ENCODE peak calls at places on chromosomes 12 and 14, in four cellular contexts. One of them, this sample, is unnamed.
A peak's percentile ranks its signal among the peaks of the same experiment; 100 is the strongest.

GRCh38 chr14:74502236-74503019 is 8.9 kb downstream of the ISCA2 start:
- DNase-seq in GM23338: peak; percentile 83
- DNase-seq in prostate gland: no peak
- DNase-seq in breast epithelium: no peak
- DNase-seq in this sample: no peak

GRCh38 chr12:12890815-12891645 is at the start of gene GPRC5A:
- DNase-seq in breast epithelium: peak; percentile 90
- DNase-seq in prostate gland: peak; percentile 81
- DNase-seq in GM23338: peak; percentile 79
- DNase-seq in this sample: peak; percentile 95

GRCh38 chr12:132904718-132905328 is 17.4 kb upstream of the CHFR start:
- DNase-seq in GM23338: peak; percentile 88
- DNase-seq in breast epithelium: peak; percentile 38
- DNase-seq in prostate gland: peak; percentile 54
- DNase-seq in this sample: peak; percentile 89

GRCh38 chr12:110253176-110253575 is 27.9 kb upstream of the ATP2A2 start:
- DNase-seq in prostate gland: no peak
- DNase-seq in GM23338: no peak
- DNase-seq in breast epithelium: no peak
- DNase-seq in this sample: no peak

GRCh38 chr12:96104566-96104965 is 69.2 kb upstream of the LTA4H start:
- DNase-seq in prostate gland: no peak
- DNase-seq in breast epithelium: no peak
- DNase-seq in GM23338: no peak
- DNase-seq in this sample: no peak

GRCh38 chr12:69991683-69992297 is 166.8 kb downstream of the MYRFL start:
- DNase-seq in prostate gland: no peak
- DNase-seq in breast epithelium: no peak
- DNase-seq in GM23338: no peak
- DNase-seq in this sample: no peak

GRCh38 chr14:63857467-63858030 is 4.7 kb downstream of the SYNE2 start:
- DNase-seq in GM23338: no peak
- DNase-seq in breast epithelium: no peak
- DNase-seq in prostate gland: no peak
- DNase-seq in this sample: no peak

GRCh38 chr12:102883204-102883799 is 33.7 kb downstream of the PAH start:
- DNase-seq in breast epithelium: peak; percentile 24
- DNase-seq in GM23338: peak; percentile 75
- DNase-seq in prostate gland: peak; percentile 14
- DNase-seq in this sample: no peak

GRCh38 chr12:131345521-131346436 is 365.1 kb upstream of the SFSWAP start:
- DNase-seq in GM23338: no peak
- DNase-seq in breast epithelium: no peak
- DNase-seq in prostate gland: no peak
- DNase-seq in this sample: no peak

GRCh38 chr12:15728118-15728598 is 61.0 kb downstream of the EPS8 start:
- DNase-seq in breast epithelium: no peak
- DNase-seq in GM23338: no peak
- DNase-seq in prostate gland: no peak
- DNase-seq in this sample: no peak

GRCh38 chr12:19643635-19644034 is 204.3 kb downstream of the AEBP2 start:
- DNase-seq in prostate gland: no peak
- DNase-seq in breast epithelium: no peak
- DNase-seq in GM23338: peak; percentile 94
- DNase-seq in this sample: no peak

GRCh38 chr12:8156845-8157244 is at the start of gene ZNF705A:
- DNase-seq in breast epithelium: no peak
- DNase-seq in GM23338: no peak
- DNase-seq in prostate gland: no peak
- DNase-seq in this sample: no peak

GRCh38 chr14:103716899-103717411 is 1.3 kb downstream of the ZFYVE21 start:
- DNase-seq in breast epithelium: no peak
- DNase-seq in GM23338: no peak
- DNase-seq in prostate gland: no peak
- DNase-seq in this sample: no peak

GRCh38 chr14:68278568-68279436 is 459.2 kb downstream of the RAD51B start:
- DNase-seq in breast epithelium: no peak
- DNase-seq in prostate gland: no peak
- DNase-seq in GM23338: no peak
- DNase-seq in this sample: no peak

DNA sequence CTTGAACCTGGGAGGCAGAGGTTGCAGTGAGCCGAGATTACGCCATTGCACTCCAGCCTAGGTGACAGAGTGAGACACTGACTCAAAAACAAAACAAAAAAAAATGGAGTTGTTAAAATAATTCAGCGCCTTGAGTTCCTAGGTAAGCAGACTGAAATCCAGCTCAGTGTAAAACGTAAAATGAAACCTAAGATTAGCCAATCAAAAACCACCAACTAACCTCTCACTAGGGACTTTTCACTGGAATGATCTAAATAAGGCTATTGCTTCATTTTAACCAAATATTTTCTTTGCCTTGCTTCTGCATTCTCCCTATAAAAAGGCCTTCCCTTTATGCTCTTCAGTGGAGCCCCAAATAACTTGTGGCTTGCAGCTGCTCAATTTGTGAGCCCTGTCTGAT is 91.6 kb upstream of the HIF1A start:
- DNase-seq in breast epithelium: no peak
- DNase-seq in prostate gland: no peak
- DNase-seq in GM23338: no peak
- DNase-seq in this sample: no peak
- H3K4me1 ChIP-seq in breast epithelium: peaks cover 7% of the 10 kb centered on the region
- H3K4me1 ChIP-seq in prostate gland: no peaks in the 10 kb centered on the region
- H3K4me1 ChIP-seq in GM23338: peaks cover 44% of the 10 kb centered on the region
- H3K4me1 ChIP-seq in this sample: peaks cover 10% of the 10 kb centered on the region

GRCh38 chr12:104619305-104619704 is 162.6 kb downstream of the CHST11 start:
- DNase-seq in GM23338: no peak
- DNase-seq in prostate gland: no peak
- DNase-seq in breast epithelium: no peak
- DNase-seq in this sample: no peak

GRCh38 chr12:104618691-104619090 is 161.9 kb downstream of the CHST11 start:
- DNase-seq in breast epithelium: no peak
- DNase-seq in GM23338: no peak
- DNase-seq in prostate gland: no peak
- DNase-seq in this sample: no peak

GRCh38 chr12:104612381-104612780 is 155.6 kb downstream of the CHST11 start:
- DNase-seq in breast epithelium: no peak
- DNase-seq in prostate gland: no peak
- DNase-seq in GM23338: no peak
- DNase-seq in this sample: no peak

GRCh38 chr12:104611671-104612070 is 154.9 kb downstream of the CHST11 start:
- DNase-seq in breast epithelium: no peak
- DNase-seq in prostate gland: no peak
- DNase-seq in GM23338: no peak
- DNase-seq in this sample: no peak

DNA sequence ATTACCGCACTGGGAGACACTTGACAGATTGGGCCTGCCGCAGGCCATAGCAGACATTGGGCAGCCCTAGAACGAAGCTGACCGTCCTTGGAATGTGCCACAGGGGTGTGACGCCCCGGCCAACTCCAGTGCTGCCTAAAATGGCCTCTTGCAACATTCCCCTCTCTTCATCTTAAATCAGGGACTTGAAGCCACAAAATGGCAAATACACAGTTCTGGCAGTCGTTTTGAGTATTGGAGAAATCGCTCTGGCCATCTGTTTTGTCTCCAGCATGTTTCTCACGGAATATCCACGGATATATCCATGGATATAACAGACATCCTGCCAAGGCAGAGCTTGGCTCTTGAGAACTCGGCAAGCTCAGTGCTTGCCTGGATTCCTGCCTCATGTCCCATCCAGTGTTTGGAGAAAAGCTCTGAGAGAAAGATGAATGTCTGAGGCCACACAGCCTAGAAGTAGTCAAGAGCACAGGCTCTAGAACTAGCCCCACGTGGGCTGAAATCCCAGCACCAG is 158.4 kb downstream of the CHST11 start:
- DNase-seq in breast epithelium: no peak
- DNase-seq in prostate gland: no peak
- DNase-seq in GM23338: peak; percentile 17
- DNase-seq in this sample: no peak
- TF ChIP-seq POLR2AphosphoS5 in breast epithelium: no peak
- TF ChIP-seq POLR2AphosphoS5 in prostate gland: no peak
- TF ChIP-seq POLR2AphosphoS5 in GM23338: no peak
- TF ChIP-seq POLR2AphosphoS5 in this sample: peak; percentile 50

DNA sequence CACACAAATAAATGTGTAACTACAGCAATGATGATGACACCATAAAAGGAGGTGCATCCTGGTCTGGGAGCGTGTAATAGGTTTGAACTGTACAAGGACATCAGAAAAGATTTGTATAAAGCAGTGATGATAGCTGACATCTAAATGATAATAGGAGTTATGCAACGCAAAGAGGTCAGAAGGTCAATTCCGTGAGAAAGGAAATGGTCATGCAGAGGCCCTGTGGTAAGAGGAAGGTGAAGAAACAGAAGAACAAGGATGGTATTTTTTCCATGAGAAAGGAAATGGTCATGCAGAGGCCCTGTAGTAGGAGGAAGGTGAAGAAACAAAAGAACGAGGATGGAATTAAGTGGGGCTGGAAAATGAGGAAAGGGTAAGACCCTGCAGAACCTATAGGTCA is 106.7 kb upstream of the TMPO start:
- DNase-seq in GM23338: no peak
- DNase-seq in prostate gland: no peak
- DNase-seq in breast epithelium: no peak
- DNase-seq in this sample: no peak
- H3K27ac ChIP-seq in GM23338: no peak overlapping the region
- H3K27ac ChIP-seq in prostate gland: no peak overlapping the region
- H3K27ac ChIP-seq in breast epithelium: no peak overlapping the region
- H3K27ac ChIP-seq in this sample: no peak overlapping the region

DNA sequence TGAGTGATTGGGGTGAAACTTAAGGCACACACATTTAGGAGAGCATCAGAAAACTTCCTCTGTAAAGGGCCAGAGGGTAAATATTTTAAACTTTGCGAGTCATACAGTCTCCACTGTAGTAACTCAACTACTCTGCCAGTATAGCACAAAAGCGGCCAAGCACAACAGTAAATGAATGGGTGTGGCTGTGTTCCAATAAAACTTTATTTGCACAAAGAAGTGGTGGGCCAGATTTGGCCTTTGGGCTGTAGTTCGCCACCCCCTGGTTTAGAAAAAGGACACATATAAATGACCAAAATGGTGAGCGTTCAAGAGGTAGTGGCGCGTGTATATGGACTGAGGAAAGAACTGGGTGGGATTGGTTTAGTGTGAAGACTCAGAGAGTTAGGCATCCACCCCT is 109.9 kb downstream of the CALM1 start:
- DNase-seq in breast epithelium: no peak
- DNase-seq in GM23338: no peak
- DNase-seq in prostate gland: no peak
- DNase-seq in this sample: no peak
- H3K4me1 ChIP-seq in breast epithelium: peaks cover 6% of the 10 kb centered on the region
- H3K4me1 ChIP-seq in GM23338: peaks cover 19% of the 10 kb centered on the region
- H3K4me1 ChIP-seq in prostate gland: peaks cover 16% of the 10 kb centered on the region
- H3K4me1 ChIP-seq in this sample: peaks cover 24% of the 10 kb centered on the region

GRCh38 chr14:24080142-24080530 is 8.8 kb downstream of the CPNE6 start:
- DNase-seq in prostate gland: no peak
- DNase-seq in GM23338: no peak
- DNase-seq in breast epithelium: no peak
- DNase-seq in this sample: no peak

GRCh38 chr14:24078146-24078545 is 6.8 kb downstream of the CPNE6 start:
- DNase-seq in prostate gland: no peak
- DNase-seq in breast epithelium: no peak
- DNase-seq in GM23338: no peak
- DNase-seq in this sample: no peak

GRCh38 chr14:24080888-24081738 is 9.8 kb downstream of the CPNE6 start:
- DNase-seq in GM23338: peak; percentile 81
- DNase-seq in prostate gland: peak; percentile 54
- DNase-seq in breast epithelium: no peak
- DNase-seq in this sample: no peak

GRCh38 chr14:24081739-24082204 is 10.4 kb downstream of the CPNE6 start:
- DNase-seq in prostate gland: no peak
- DNase-seq in GM23338: no peak
- DNase-seq in breast epithelium: no peak
- DNase-seq in this sample: no peak

GRCh38 chr14:24079521-24080141 is 8.3 kb downstream of the CPNE6 start:
- DNase-seq in GM23338: peak; percentile 90
- DNase-seq in breast epithelium: no peak
- DNase-seq in prostate gland: no peak
- DNase-seq in this sample: no peak
- TF ChIP-seq POLR2AphosphoS5 in GM23338: peak; percentile 23
- TF ChIP-seq POLR2AphosphoS5 in breast epithelium: no peak
- TF ChIP-seq POLR2AphosphoS5 in prostate gland: no peak
- TF ChIP-seq POLR2AphosphoS5 in this sample: no peak

DNA sequence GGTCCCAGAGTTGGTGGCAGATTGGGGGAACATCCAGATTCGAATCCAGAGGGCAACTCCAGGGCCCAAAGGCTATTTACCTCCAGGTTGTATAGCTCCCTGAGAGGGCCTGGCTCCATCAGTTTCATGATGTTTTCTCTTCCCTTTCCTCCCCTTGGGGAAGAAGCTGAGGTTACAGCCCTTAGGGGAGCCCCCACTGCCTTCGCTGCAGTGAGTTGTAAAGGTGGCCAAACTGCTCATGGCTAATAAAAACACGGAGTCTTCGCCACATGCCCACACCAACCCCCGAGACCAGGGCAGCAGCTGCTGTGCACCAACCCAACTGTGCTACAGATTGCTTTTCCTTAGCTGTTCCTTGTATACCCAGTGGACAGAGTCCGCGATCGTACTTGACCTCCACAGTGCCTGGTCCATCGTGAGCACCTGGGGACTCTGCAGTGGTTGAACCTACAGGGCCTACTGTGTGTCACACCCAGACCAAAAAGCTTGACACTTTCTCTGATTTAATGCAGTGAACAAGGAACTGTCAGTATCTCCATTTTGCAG is 20.9 kb downstream of the GALNT16 start:
- DNase-seq in breast epithelium: no peak
- DNase-seq in GM23338: no peak
- DNase-seq in prostate gland: no peak
- DNase-seq in this sample: no peak
- H3K27ac ChIP-seq in breast epithelium: no peak overlapping the region
- H3K27ac ChIP-seq in GM23338: no peak overlapping the region
- H3K27ac ChIP-seq in prostate gland: no peak overlapping the region
- H3K27ac ChIP-seq in this sample: no peak overlapping the region

GRCh38 chr14:100666851-100667250 is 59.8 kb upstream of the DLK1 start:
- DNase-seq in GM23338: no peak
- DNase-seq in prostate gland: no peak
- DNase-seq in breast epithelium: no peak
- DNase-seq in this sample: no peak
- H3K4me1 ChIP-seq in GM23338: no peaks in the 10 kb centered on the region
- H3K4me1 ChIP-seq in prostate gland: peaks cover 10% of the 10 kb centered on the region
- H3K4me1 ChIP-seq in breast epithelium: no peaks in the 10 kb centered on the region
- H3K4me1 ChIP-seq in this sample: peaks cover 18% of the 10 kb centered on the region

This sample was measured in suprapubic skin.